ENCODE peak calls at places on chromosomes 6 and 20, in nine cellular contexts. Z, R, F, G, X, O, S, E and U are unnamed samples.

GRCh38 chr20:18466894-18467678 is at the start of the genes DZANK1 and POLR3F:
- DNase-seq in Z (peak), R (peak), F (peak), G (peak), X (peak), O (peak), S (peak), E (peak), U (peak)

GRCh38 chr6:52152692-52153091 is 33.5 kb upstream of the IL17A start:
- DNase-seq in Z (no peak), R (no peak), F (no peak), G (no peak), X (no peak), O (no peak), S (no peak), E (no peak), U (no peak)

GRCh38 chr20:59955131-59955796 is 3.0 kb upstream of the CDH26 start:
- DNase-seq in Z (peak), R (no peak), F (no peak), G (peak), X (peak), O (peak), S (no peak), E (no peak), U (no peak)

GRCh38 chr6:123962508-123962907 is 158.8 kb downstream of the NKAIN2 start:
- DNase-seq in Z (no peak), R (peak), F (no peak), G (no peak), X (peak), O (no peak), S (no peak), E (no peak), U (no peak)

GRCh38 chr6:110039996-110040383 is 61.9 kb downstream of the GPR6 start:
- DNase-seq in Z (peak), R (peak), F (no peak), G (peak), X (peak), O (peak), S (no peak), E (no peak), U (no peak)

GRCh38 chr6:66897576-66897975 is 1190.5 kb upstream of the EYS start:
- DNase-seq in Z (no peak), R (no peak), F (peak), G (peak), X (peak), O (no peak), S (no peak), E (no peak), U (no peak)

GRCh38 chr6:158150701-158151100 is 17.4 kb downstream of the SERAC1 start:
- DNase-seq in Z (no peak), R (no peak), F (no peak), G (peak), X (peak), O (peak), S (no peak), E (no peak), U (no peak)

GRCh38 chr20:48754269-48754668 is 73.5 kb downstream of the PREX1 start:
- DNase-seq in Z (no peak), R (no peak), F (no peak), G (no peak), X (no peak), O (no peak), S (no peak), E (no peak), U (no peak)

GRCh38 chr6:2522521-2522920 is 228.2 kb downstream of the MYLK4 start:
- DNase-seq in Z (no peak), R (no peak), F (no peak), G (peak), X (peak), O (no peak), S (no peak), E (no peak), U (no peak)

GRCh38 chr6:1316482-1317220 is 4.8 kb downstream of the FOXQ1 start:
- DNase-seq in Z (no peak), R (peak), F (no peak), G (peak), X (peak), O (peak), S (no peak), E (no peak), U (no peak)

GRCh38 chr6:90411292-90411781 is 114.7 kb upstream of the BACH2 start:
- DNase-seq in Z (peak), R (peak), F (no peak), G (no peak), X (peak), O (no peak), S (no peak), E (no peak), U (no peak)

GRCh38 chr20:221258-221830 is 5.7 kb upstream of the DEFB129 start:
- DNase-seq in Z (no peak), R (no peak), F (no peak), G (no peak), X (no peak), O (no peak), S (no peak), E (no peak), U (no peak)

GRCh38 chr20:63178889-63179751 is 36.8 kb downstream of the YTHDF1 start:
- DNase-seq in Z (peak), R (peak), F (no peak), G (peak), X (peak), O (peak), S (no peak), E (peak), U (no peak)

GRCh38 chr6:16056263-16056870 is 72.5 kb upstream of the MYLIP start:
- DNase-seq in Z (no peak), R (no peak), F (no peak), G (peak), X (peak), O (no peak), S (no peak), E (no peak), U (no peak)

GRCh38 chr6:87724994-87725811 is 23.2 kb upstream of the AKIRIN2 start:
- DNase-seq in Z (peak), R (no peak), F (no peak), G (no peak), X (no peak), O (no peak), S (no peak), E (no peak), U (no peak)

GRCh38 chr6:35218456-35218855 is 4.7 kb downstream of the SCUBE3 start:
- DNase-seq in Z (no peak), R (no peak), F (no peak), G (no peak), X (no peak), O (no peak), S (no peak), E (no peak), U (no peak)

GRCh38 chr6:36912583-36912982 is 26.8 kb downstream of the C6orf89 start:
- DNase-seq in Z (peak), R (no peak), F (no peak), G (peak), X (peak), O (peak), S (peak), E (no peak), U (no peak)

GRCh38 chr6:1001655-1002349 is 308.9 kb upstream of the EXOC2 start:
- DNase-seq in Z (no peak), R (no peak), F (no peak), G (peak), X (no peak), O (no peak), S (no peak), E (no peak), U (no peak)

GRCh38 chr6:145756170-145756662 is 20.9 kb upstream of the EPM2A start:
- DNase-seq in Z (no peak), R (no peak), F (peak), G (peak), X (peak), O (peak), S (peak), E (no peak), U (no peak)

GRCh38 chr6:123415844-123416468 is 220.8 kb downstream of the TRDN start:
- DNase-seq in Z (peak), R (peak), F (peak), G (peak), X (peak), O (peak), S (peak), E (peak), U (no peak)

GRCh38 chr6:125765944-125766343 is 16.5 kb downstream of the HEY2 start:
- DNase-seq in Z (no peak), R (no peak), F (no peak), G (no peak), X (no peak), O (no peak), S (no peak), E (no peak), U (no peak)

GRCh38 chr20:58366016-58366415 is 23.0 kb upstream of the VAPB start:
- DNase-seq in Z (no peak), R (no peak), F (no peak), G (no peak), X (no peak), O (no peak), S (no peak), E (no peak), U (no peak)

GRCh38 chr6:43635387-43636311 is at the start of gene MAD2L1BP:
- DNase-seq in Z (peak), R (peak), F (peak), G (peak), X (peak), O (peak), S (no peak), E (peak), U (peak)

GRCh38 chr6:91476000-91476399 is 889.1 kb upstream of the MAP3K7 start:
- DNase-seq in Z (peak), R (no peak), F (no peak), G (peak), X (peak), O (no peak), S (peak), E (no peak), U (no peak)

GRCh38 chr20:20711413-20711812 is 1.0 kb downstream of the RALGAPA2 start:
- DNase-seq in Z (no peak), R (no peak), F (no peak), G (peak), X (peak), O (no peak), S (no peak), E (no peak), U (no peak)

GRCh38 chr6:148746363-148747144 is at the start of gene UST:
- DNase-seq in Z (peak), R (peak), F (peak), G (peak), X (peak), O (peak), S (peak), E (peak), U (peak)

GRCh38 chr6:16238057-16238657 is at the start of gene GMPR:
- DNase-seq in Z (peak), R (peak), F (peak), G (peak), X (peak), O (peak), S (no peak), E (peak), U (peak)

GRCh38 chr6:72689107-72689954 is 67.5 kb downstream of the KCNQ5 start:
- DNase-seq in Z (peak), R (no peak), F (no peak), G (peak), X (no peak), O (no peak), S (no peak), E (no peak), U (no peak)

GRCh38 chr6:29505808-29506207 is 18.1 kb upstream of the MAS1L start:
- DNase-seq in Z (no peak), R (no peak), F (no peak), G (no peak), X (no peak), O (no peak), S (no peak), E (no peak), U (no peak)

GRCh38 chr20:62495798-62496325 is 20.1 kb upstream of the GATA5 start:
- DNase-seq in Z (no peak), R (peak), F (no peak), G (no peak), X (no peak), O (no peak), S (no peak), E (no peak), U (no peak)

GRCh38 chr20:63497946-63498935 is 642 bp downstream of the EEF1A2 start:
- DNase-seq in Z (no peak), R (peak), F (no peak), G (peak), X (peak), O (peak), S (no peak), E (no peak), U (peak)

GRCh38 chr6:45576648-45577624 is 199.2 kb upstream of the SUPT3H start:
- DNase-seq in Z (no peak), R (no peak), F (no peak), G (no peak), X (no peak), O (no peak), S (no peak), E (no peak), U (peak)

GRCh38 chr6:75611702-75612375 is 10.2 kb downstream of the SENP6 start:
- DNase-seq in Z (no peak), R (no peak), F (no peak), G (peak), X (no peak), O (no peak), S (no peak), E (no peak), U (no peak)

GRCh38 chr6:50842861-50843384 is 24.3 kb downstream of the TFAP2B start:
- DNase-seq in Z (no peak), R (no peak), F (no peak), G (no peak), X (no peak), O (no peak), S (no peak), E (no peak), U (no peak)

GRCh38 chr6:80528115-80528514 is 421.6 kb downstream of the BCKDHB start:
- DNase-seq in Z (no peak), R (no peak), F (no peak), G (peak), X (no peak), O (no peak), S (no peak), E (no peak), U (no peak)

GRCh38 chr6:53827485-53827884 is 32.7 kb downstream of the LRRC1 start:
- DNase-seq in Z (no peak), R (no peak), F (no peak), G (no peak), X (peak), O (no peak), S (no peak), E (no peak), U (no peak)

GRCh38 chr20:9332783-9333482 is 181.5 kb upstream of the LAMP5 start:
- DNase-seq in Z (no peak), R (no peak), F (no peak), G (no peak), X (no peak), O (no peak), S (no peak), E (no peak), U (no peak)

GRCh38 chr6:117605169-117605826 is 3.0 kb upstream of the GOPC start:
- DNase-seq in Z (peak), R (peak), F (peak), G (peak), X (peak), O (peak), S (peak), E (peak), U (no peak)

GRCh38 chr6:117600008-117600743 is 2.1 kb downstream of the GOPC start:
- DNase-seq in Z (peak), R (no peak), F (no peak), G (peak), X (peak), O (no peak), S (no peak), E (no peak), U (no peak)

GRCh38 chr6:117602899-117603588 is 733 bp upstream of the GOPC start:
- DNase-seq in Z (no peak), R (no peak), F (no peak), G (no peak), X (no peak), O (no peak), S (no peak), E (no peak), U (no peak)

GRCh38 chr6:117601811-117602150 is 530 bp downstream of the GOPC start:
- DNase-seq in Z (peak), R (no peak), F (no peak), G (no peak), X (no peak), O (no peak), S (no peak), E (no peak), U (no peak)

DNA sequence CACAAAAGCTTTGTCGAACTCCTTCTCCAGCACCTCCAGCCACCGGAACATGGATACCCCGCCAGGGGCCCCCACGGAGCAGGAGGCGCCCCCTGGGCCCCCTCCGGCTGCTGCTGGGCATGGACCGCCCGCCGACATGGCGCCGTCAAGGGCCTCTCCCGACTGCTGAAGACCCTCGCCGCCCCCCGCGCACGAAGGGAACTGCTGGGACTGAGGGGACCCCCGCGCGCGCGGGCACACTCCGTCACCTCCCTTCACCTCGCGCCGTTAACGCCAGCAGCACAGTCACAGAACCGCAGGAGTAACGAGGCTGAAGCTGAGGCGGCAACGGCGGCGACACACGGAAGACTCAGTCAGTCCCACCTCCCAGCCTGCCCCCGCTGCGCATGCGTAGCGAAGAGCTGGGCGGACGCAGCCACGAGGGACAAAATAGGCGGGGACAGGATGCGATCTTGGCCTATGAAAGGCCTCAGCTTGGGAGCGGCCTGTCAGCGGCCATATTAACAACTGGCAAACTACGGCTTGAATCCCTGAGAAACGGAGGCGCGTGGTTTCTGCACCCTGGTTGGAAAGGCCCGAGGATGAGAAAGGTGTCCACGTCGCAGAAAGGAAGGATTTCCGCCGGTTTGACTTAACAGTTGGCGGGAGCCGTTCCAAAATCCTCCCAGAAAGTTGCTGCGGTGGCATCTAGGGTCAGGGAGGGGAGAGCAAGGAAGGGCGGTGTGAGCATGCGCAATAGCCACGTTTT is at the start of gene GOPC:
- DNase-seq in Z (peak), R (peak), F (peak), G (peak), X (peak), O (peak), S (peak), E (peak), U (peak)
- TF ChIP-seq CTCF in Z (peak), R (peak), F (peak), G (no peak), X (no peak), O (peak), S (peak), E (peak), U (no peak)

GRCh38 chr6:21935561-21936028 is 342.0 kb downstream of the SOX4 start:
- DNase-seq in Z (no peak), R (peak), F (no peak), G (peak), X (peak), O (peak), S (no peak), E (no peak), U (no peak)
- TF ChIP-seq CTCF in Z (peak), R (peak), F (peak), G (peak), X (peak), O (peak), S (peak), E (peak), U (no peak)

GRCh38 chr6:134574491-134574890 is 256.6 kb upstream of the SGK1 start:
- DNase-seq in Z (no peak), R (no peak), F (no peak), G (no peak), X (no peak), O (no peak), S (no peak), E (no peak), U (no peak)

GRCh38 chr6:134577998-134578397 is 260.1 kb upstream of the SGK1 start:
- DNase-seq in Z (no peak), R (no peak), F (no peak), G (peak), X (peak), O (peak), S (no peak), E (no peak), U (no peak)
- TF ChIP-seq CTCF in Z (no peak), R (no peak), F (no peak), G (peak), X (peak), O (peak), S (peak), E (no peak), U (no peak)

GRCh38 chr20:35739294-35740163 is 2.5 kb downstream of the RBM39 start:
- DNase-seq in Z (peak), R (no peak), F (no peak), G (peak), X (peak), O (peak), S (no peak), E (no peak), U (no peak)
- TF ChIP-seq CTCF in Z (peak), R (no peak), F (no peak), G (no peak), X (peak), O (peak), S (peak), E (peak), U (no peak)

DNA sequence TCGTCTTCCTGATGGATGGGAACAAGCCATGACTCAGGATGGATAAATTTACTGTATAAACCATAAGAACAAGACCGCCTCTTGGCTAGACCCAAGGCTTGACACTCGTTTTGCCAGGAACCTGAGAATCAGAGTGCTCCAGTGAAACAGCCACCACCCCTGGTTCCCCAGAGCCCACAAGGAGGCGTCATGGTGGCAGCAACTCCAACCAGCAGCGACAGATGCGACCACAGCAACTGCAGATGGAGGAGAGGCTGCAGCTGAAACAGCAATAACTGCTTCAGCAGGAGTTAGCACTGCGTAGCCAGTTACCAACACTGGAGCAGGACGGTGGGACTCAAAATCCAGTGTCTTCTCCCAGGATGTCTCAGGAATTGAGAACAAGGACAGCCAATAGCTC is 100.9 kb upstream of the SAMD5 start:
- DNase-seq in Z (no peak), R (no peak), F (no peak), G (no peak), X (no peak), O (no peak), S (no peak), E (no peak), U (no peak)
- TF ChIP-seq CTCF in Z (no peak), R (no peak), F (no peak), G (no peak), X (no peak), O (no peak), S (no peak), E (no peak), U (no peak)

GRCh38 chr20:47173596-47174216 is 182.8 kb downstream of the ZMYND8 start:
- DNase-seq in Z (no peak), R (no peak), F (no peak), G (no peak), X (no peak), O (no peak), S (no peak), E (no peak), U (no peak)
- TF ChIP-seq CTCF in Z (no peak), R (no peak), F (no peak), G (no peak), X (no peak), O (peak), S (no peak), E (no peak), U (no peak)

GRCh38 chr6:33812669-33813068 is 8.9 kb upstream of the MLN start:
- DNase-seq in Z (peak), R (peak), F (no peak), G (peak), X (peak), O (peak), S (peak), E (peak), U (no peak)
- TF ChIP-seq CTCF in Z (peak), R (no peak), F (peak), G (peak), X (peak), O (peak), S (peak), E (peak), U (no peak)